ENCODE peak calls at places on chromosomes 5 and 9, in six cellular contexts. M, K, B, I, V and C are unnamed samples.

GRCh38 chr5:108728566-108729305 is 19.0 kb upstream of the FER start:
- DNase-seq in M (no peak), K (no peak), B (no peak), I (no peak), V (no peak), C (no peak)

GRCh38 chr5:114544561-114544960 is 182.7 kb downstream of the KCNN2 start:
- DNase-seq in M (no peak), K (no peak), B (no peak), I (no peak), V (no peak), C (no peak)

GRCh38 chr5:83570916-83571315 is 99.4 kb downstream of the VCAN start:
- DNase-seq in M (peak; percentile 54), K (no peak), B (peak; percentile 2), I (no peak), V (peak; percentile 30), C (no peak)

GRCh38 chr5:132327278-132327959 is 33.2 kb downstream of the SLC22A4 start:
- DNase-seq in M (peak; percentile 18), K (no peak), B (no peak), I (no peak), V (no peak), C (no peak)

GRCh38 chr5:126972062-126972895 is 58.1 kb downstream of the MARCHF3 start:
- DNase-seq in M (no peak), K (no peak), B (no peak), I (no peak), V (no peak), C (no peak)

GRCh38 chr9:112629890-112630485 is 87.9 kb downstream of the INIP start:
- DNase-seq in M (no peak), K (no peak), B (no peak), I (no peak), V (no peak), C (peak; percentile 20)

GRCh38 chr5:136043968-136044610 is 15.3 kb downstream of the TGFBI start:
- DNase-seq in M (no peak), K (no peak), B (no peak), I (no peak), V (no peak), C (no peak)

GRCh38 chr9:76560481-76560891 is 101.5 kb downstream of the GCNT1 start:
- DNase-seq in M (peak; percentile 75), K (no peak), B (no peak), I (no peak), V (no peak), C (no peak)

GRCh38 chr5:103862398-103862797 is 299.8 kb upstream of the NUDT12 start:
- DNase-seq in M (no peak), K (no peak), B (no peak), I (no peak), V (no peak), C (no peak)

GRCh38 chr9:32487981-32488380 is 38.0 kb downstream of the RIGI start:
- DNase-seq in M (peak; percentile 86), K (no peak), B (no peak), I (no peak), V (no peak), C (no peak)

GRCh38 chr5:88815048-88815789 is 67.8 kb downstream of the MEF2C start:
- DNase-seq in M (no peak), K (no peak), B (no peak), I (no peak), V (no peak), C (no peak)

GRCh38 chr5:10250804-10251276 is 760 bp downstream of the CCT5 start:
- DNase-seq in M (peak; percentile 41), K (no peak), B (no peak), I (no peak), V (peak; percentile 54), C (no peak)

GRCh38 chr5:34684281-34684979 is 28.3 kb downstream of the RAI14 start:
- DNase-seq in M (peak; percentile 59), K (no peak), B (peak; percentile 61), I (no peak), V (peak; percentile 79), C (peak; percentile 80)

GRCh38 chr9:105309531-105309931 is 65.1 kb downstream of the SLC44A1 start:
- DNase-seq in M (no peak), K (no peak), B (no peak), I (no peak), V (no peak), C (no peak)

GRCh38 chr5:148290271-148291195 is 21.7 kb upstream of the SPINK7 start:
- DNase-seq in M (peak; percentile 19), K (peak; percentile 53), B (no peak), I (no peak), V (peak; percentile 50), C (no peak)

GRCh38 chr9:7976167-7976755 is 176.7 kb upstream of the DMAC1 start:
- DNase-seq in M (no peak), K (no peak), B (no peak), I (no peak), V (no peak), C (no peak)

GRCh38 chr5:31717586-31717985 is 78.7 kb downstream of the PDZD2 start:
- DNase-seq in M (no peak), K (no peak), B (no peak), I (no peak), V (no peak), C (no peak)

GRCh38 chr5:10524376-10525123 is 39.3 kb upstream of the ANKRD33B start:
- DNase-seq in M (peak; percentile 97), K (no peak), B (peak; percentile 46), I (no peak), V (peak; percentile 82), C (no peak)

GRCh38 chr5:95708876-95709275 is 22.3 kb upstream of the RHOBTB3 start:
- DNase-seq in M (no peak), K (no peak), B (no peak), I (no peak), V (no peak), C (no peak)

GRCh38 chr9:131999692-132000551 is 79.7 kb downstream of the MED27 start:
- DNase-seq in M (peak; percentile 91), K (no peak), B (no peak), I (no peak), V (peak; percentile 95), C (no peak)

GRCh38 chr5:167261309-167262100 is 1029.9 kb upstream of the WWC1 start:
- DNase-seq in M (no peak), K (peak; percentile 36), B (no peak), I (peak; percentile 17), V (no peak), C (no peak)

GRCh38 chr5:167250996-167251395 is 1040.4 kb upstream of the WWC1 start:
- DNase-seq in M (no peak), K (no peak), B (no peak), I (no peak), V (no peak), C (no peak)

GRCh38 chr5:167254150-167254549 is 1037.3 kb upstream of the WWC1 start:
- DNase-seq in M (no peak), K (no peak), B (no peak), I (no peak), V (no peak), C (no peak)

GRCh38 chr5:167255931-167256330 is 1035.5 kb upstream of the WWC1 start:
- DNase-seq in M (no peak), K (no peak), B (no peak), I (no peak), V (no peak), C (no peak)
- H4K91ac ChIP-seq in M (no peak overlapping the region), K (no peak overlapping the region), B (no peak overlapping the region), I (no peak overlapping the region), V (no peak overlapping the region), C (no peak overlapping the region)

GRCh38 chr5:72141440-72142271 is 34.4 kb downstream of the MAP1B start:
- DNase-seq in M (peak; percentile 97), K (no peak), B (no peak), I (no peak), V (peak; percentile 92), C (no peak)
- H3K4me2 ChIP-seq in M (peak overlapping the region; percentile 30), K (no peak overlapping the region), B (peak overlapping the region; percentile 41), I (no peak overlapping the region), V (no peak overlapping the region), C (no peak overlapping the region)

DNA sequence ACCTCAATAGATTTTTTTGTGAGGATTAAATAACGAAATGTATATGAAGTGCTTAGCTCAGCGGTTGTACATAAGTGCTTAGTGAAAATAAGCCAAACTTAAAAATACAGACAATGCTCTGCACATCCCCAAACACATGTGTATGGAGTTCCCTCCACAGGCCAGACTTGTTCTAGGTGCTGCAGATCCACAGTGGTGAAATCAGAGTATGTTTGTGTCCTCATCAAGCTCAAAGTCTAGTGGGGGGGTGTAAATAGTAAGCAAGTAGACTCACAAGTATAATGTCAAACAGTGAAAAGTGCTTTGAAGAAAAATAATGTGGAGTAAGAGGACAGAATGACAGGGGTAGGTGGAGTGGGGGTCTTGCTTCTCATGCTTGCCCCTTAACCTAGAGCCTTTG is 157.4 kb upstream of the SPRY4 start:
- DNase-seq in M (no peak), K (no peak), B (no peak), I (no peak), V (no peak), C (no peak)
- H4K91ac ChIP-seq in M (no peak overlapping the region), K (no peak overlapping the region), B (no peak overlapping the region), I (no peak overlapping the region), V (no peak overlapping the region), C (no peak overlapping the region)

GRCh38 chr5:115602585-115603125 is 376 bp upstream of the TICAM2 start:
- DNase-seq in M (no peak), K (no peak), B (no peak), I (no peak), V (no peak), C (peak; percentile 40)
- H3K4me2 ChIP-seq in M (peak overlapping the region; percentile 82), K (peak overlapping the region; percentile 37), B (peak overlapping the region; percentile 68), I (peak overlapping the region; percentile 86), V (peak overlapping the region; percentile 73), C (peak overlapping the region; percentile 78)

DNA sequence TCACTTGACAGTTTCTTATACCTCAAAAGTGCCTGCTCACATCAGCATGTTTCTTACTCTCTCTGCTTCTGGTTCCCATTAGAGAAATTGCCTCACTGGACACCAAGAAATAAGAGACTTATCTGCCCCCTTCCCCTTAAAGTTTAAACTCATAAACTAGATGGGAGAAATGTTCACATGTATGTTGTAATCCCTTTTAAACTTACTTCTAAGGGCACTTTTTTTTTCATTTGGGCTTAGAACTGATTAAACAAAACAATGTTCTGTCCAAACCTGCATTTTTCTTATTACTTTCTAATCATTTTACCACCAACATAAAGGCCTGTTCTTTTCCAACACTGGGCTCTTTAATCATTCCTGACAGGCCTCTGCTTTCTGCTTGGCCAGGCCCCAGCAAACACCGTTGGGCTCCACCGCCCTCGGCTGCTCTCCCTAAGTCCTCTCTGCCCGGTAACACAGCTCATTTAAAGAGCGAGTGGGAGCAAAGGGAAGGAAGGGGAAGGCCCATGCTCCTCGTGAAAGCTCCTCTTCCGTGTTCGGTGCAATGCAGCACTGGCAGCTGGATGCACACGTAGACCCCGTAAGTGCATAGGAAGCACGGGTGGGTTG is 53.4 kb downstream of the ROR2 start:
- DNase-seq in M (peak; percentile 46), K (no peak), B (no peak), I (no peak), V (peak; percentile 42), C (no peak)
- H4K91ac ChIP-seq in M (peak overlapping the region; percentile 14), K (no peak overlapping the region), B (no peak overlapping the region), I (no peak overlapping the region), V (peak overlapping the region; percentile 70), C (no peak overlapping the region)

GRCh38 chr9:87668722-87669121 is 57.2 kb upstream of the CTSL start:
- DNase-seq in M (no peak), K (no peak), B (no peak), I (no peak), V (no peak), C (no peak)
- H3K4me2 ChIP-seq in M (no peak overlapping the region), K (no peak overlapping the region), B (no peak overlapping the region), I (no peak overlapping the region), V (no peak overlapping the region), C (no peak overlapping the region)